ENCODE peak calls at places on chromosomes 13 and 19, in eight cellular contexts. One of them, this sample, is unnamed.

GRCh38 chr19:45800009-45800553 is 7.4 kb upstream of the DMWD start:
- DNase-seq in hepatocyte: no peak
- DNase-seq in fibroblast of pulmonary artery: peak
- DNase-seq in Calu3: no peak
- DNase-seq in MM.1S: no peak
- DNase-seq in esophagus squamous epithelium: no peak
- DNase-seq in brain microvascular endothelial cell: peak
- DNase-seq in lower leg skin: no peak
- DNase-seq in this sample: no peak

GRCh38 chr13:49304356-49304755 is 56.6 kb downstream of the CDADC1 start:
- DNase-seq in lower leg skin: no peak
- DNase-seq in brain microvascular endothelial cell: no peak
- DNase-seq in Calu3: no peak
- DNase-seq in fibroblast of pulmonary artery: no peak
- DNase-seq in MM.1S: no peak
- DNase-seq in esophagus squamous epithelium: no peak
- DNase-seq in hepatocyte: no peak
- DNase-seq in this sample: no peak

GRCh38 chr13:73335226-73335625 is 276.4 kb downstream of the KLF5 start:
- DNase-seq in hepatocyte: no peak
- DNase-seq in MM.1S: no peak
- DNase-seq in brain microvascular endothelial cell: peak
- DNase-seq in esophagus squamous epithelium: no peak
- DNase-seq in fibroblast of pulmonary artery: peak
- DNase-seq in Calu3: no peak
- DNase-seq in lower leg skin: no peak
- DNase-seq in this sample: no peak

GRCh38 chr13:87274209-87274819 is 396.9 kb upstream of the SLITRK5 start:
- DNase-seq in MM.1S: peak
- DNase-seq in Calu3: peak
- DNase-seq in esophagus squamous epithelium: no peak
- DNase-seq in fibroblast of pulmonary artery: peak
- DNase-seq in hepatocyte: peak
- DNase-seq in lower leg skin: no peak
- DNase-seq in brain microvascular endothelial cell: no peak
- DNase-seq in this sample: peak

GRCh38 chr13:29800687-29801086 is 49.7 kb downstream of the UBL3 start:
- DNase-seq in hepatocyte: no peak
- DNase-seq in fibroblast of pulmonary artery: no peak
- DNase-seq in lower leg skin: no peak
- DNase-seq in Calu3: no peak
- DNase-seq in brain microvascular endothelial cell: no peak
- DNase-seq in MM.1S: no peak
- DNase-seq in esophagus squamous epithelium: no peak
- DNase-seq in this sample: no peak

GRCh38 chr13:99722931-99723330 is 221.7 kb downstream of the TM9SF2 start:
- DNase-seq in fibroblast of pulmonary artery: no peak
- DNase-seq in MM.1S: no peak
- DNase-seq in lower leg skin: no peak
- DNase-seq in esophagus squamous epithelium: no peak
- DNase-seq in Calu3: no peak
- DNase-seq in brain microvascular endothelial cell: no peak
- DNase-seq in hepatocyte: no peak
- DNase-seq in this sample: no peak

GRCh38 chr13:85825454-85825853 is 26.2 kb upstream of the SLITRK6 start:
- DNase-seq in fibroblast of pulmonary artery: no peak
- DNase-seq in hepatocyte: no peak
- DNase-seq in MM.1S: no peak
- DNase-seq in brain microvascular endothelial cell: peak
- DNase-seq in esophagus squamous epithelium: no peak
- DNase-seq in Calu3: no peak
- DNase-seq in lower leg skin: no peak
- DNase-seq in this sample: no peak

GRCh38 chr13:105915451-105915850 is 620.0 kb downstream of the EFNB2 start:
- DNase-seq in hepatocyte: no peak
- DNase-seq in lower leg skin: no peak
- DNase-seq in brain microvascular endothelial cell: no peak
- DNase-seq in MM.1S: no peak
- DNase-seq in esophagus squamous epithelium: no peak
- DNase-seq in fibroblast of pulmonary artery: no peak
- DNase-seq in Calu3: no peak
- DNase-seq in this sample: no peak

GRCh38 chr13:29384466-29384865 is 211.0 kb downstream of the SLC7A1 start:
- DNase-seq in MM.1S: no peak
- DNase-seq in Calu3: no peak
- DNase-seq in brain microvascular endothelial cell: no peak
- DNase-seq in hepatocyte: no peak
- DNase-seq in esophagus squamous epithelium: no peak
- DNase-seq in lower leg skin: no peak
- DNase-seq in fibroblast of pulmonary artery: no peak
- DNase-seq in this sample: no peak

GRCh38 chr13:41276824-41277223 is 13.4 kb upstream of the MTRF1 start:
- DNase-seq in esophagus squamous epithelium: no peak
- DNase-seq in Calu3: no peak
- DNase-seq in MM.1S: no peak
- DNase-seq in hepatocyte: no peak
- DNase-seq in lower leg skin: no peak
- DNase-seq in fibroblast of pulmonary artery: no peak
- DNase-seq in brain microvascular endothelial cell: no peak
- DNase-seq in this sample: no peak

DNA sequence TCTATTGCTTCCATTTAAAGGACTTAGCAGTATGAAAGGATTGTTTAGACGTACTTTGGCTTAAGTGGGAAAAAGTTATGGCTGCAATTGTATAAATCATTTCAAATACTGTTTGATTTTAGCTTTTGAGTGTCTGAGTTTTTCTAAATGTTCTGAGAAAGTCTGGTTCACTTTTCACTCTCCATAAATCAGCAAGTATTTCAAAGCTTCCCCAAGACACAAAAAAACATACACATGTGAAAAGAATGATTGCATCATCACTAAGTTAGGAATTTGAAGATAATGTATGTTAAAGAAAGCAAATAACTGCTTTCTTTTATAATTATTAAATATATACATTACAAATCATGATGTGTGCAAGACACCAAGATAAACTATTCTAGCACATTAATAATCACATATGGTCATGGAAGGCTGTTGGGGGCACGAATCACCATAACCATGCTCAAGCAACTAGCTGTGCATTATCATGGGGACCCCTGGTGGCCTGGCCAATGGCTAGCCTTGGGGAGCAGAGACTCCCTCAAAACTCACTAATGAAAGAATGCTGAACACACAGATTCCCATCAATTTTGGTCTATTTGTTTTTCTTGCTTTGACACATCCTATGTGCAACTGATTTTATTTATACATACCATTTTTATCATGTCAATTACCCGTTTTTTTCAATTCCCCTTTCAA is 111.1 kb downstream of the MIPEP start:
- DNase-seq in Calu3: no peak
- DNase-seq in MM.1S: no peak
- DNase-seq in lower leg skin: no peak
- DNase-seq in brain microvascular endothelial cell: no peak
- DNase-seq in hepatocyte: no peak
- DNase-seq in fibroblast of pulmonary artery: no peak
- DNase-seq in esophagus squamous epithelium: no peak
- DNase-seq in this sample: no peak
- TF ChIP-seq CTCF in Calu3: no peak
- TF ChIP-seq CTCF in MM.1S: no peak
- TF ChIP-seq CTCF in lower leg skin: no peak
- TF ChIP-seq CTCF in brain microvascular endothelial cell: peak
- TF ChIP-seq CTCF in hepatocyte: peak
- TF ChIP-seq CTCF in fibroblast of pulmonary artery: peak
- TF ChIP-seq CTCF in esophagus squamous epithelium: no peak
- TF ChIP-seq CTCF in this sample: peak

GRCh38 chr19:7124782-7125181 is 55.3 kb downstream of the ZNF557 start:
- DNase-seq in MM.1S: no peak
- DNase-seq in esophagus squamous epithelium: no peak
- DNase-seq in hepatocyte: no peak
- DNase-seq in lower leg skin: no peak
- DNase-seq in fibroblast of pulmonary artery: no peak
- DNase-seq in brain microvascular endothelial cell: no peak
- DNase-seq in Calu3: no peak
- DNase-seq in this sample: no peak
- TF ChIP-seq CTCF in MM.1S: no peak
- TF ChIP-seq CTCF in esophagus squamous epithelium: no peak
- TF ChIP-seq CTCF in hepatocyte: no peak
- TF ChIP-seq CTCF in lower leg skin: no peak
- TF ChIP-seq CTCF in fibroblast of pulmonary artery: no peak
- TF ChIP-seq CTCF in brain microvascular endothelial cell: no peak
- TF ChIP-seq CTCF in Calu3: no peak
- TF ChIP-seq CTCF in this sample: no peak

GRCh38 chr19:55146078-55146647 is 2.8 kb downstream of the TNNT1 start:
- DNase-seq in fibroblast of pulmonary artery: peak
- DNase-seq in esophagus squamous epithelium: no peak
- DNase-seq in hepatocyte: no peak
- DNase-seq in lower leg skin: no peak
- DNase-seq in Calu3: peak
- DNase-seq in MM.1S: no peak
- DNase-seq in brain microvascular endothelial cell: no peak
- DNase-seq in this sample: peak

GRCh38 chr19:55147408-55148251 is 1.4 kb downstream of the TNNT1 start:
- DNase-seq in MM.1S: no peak
- DNase-seq in fibroblast of pulmonary artery: no peak
- DNase-seq in esophagus squamous epithelium: no peak
- DNase-seq in hepatocyte: no peak
- DNase-seq in brain microvascular endothelial cell: no peak
- DNase-seq in Calu3: no peak
- DNase-seq in lower leg skin: no peak
- DNase-seq in this sample: no peak

GRCh38 chr19:55149078-55150003 is at the start of gene TNNT1:
- DNase-seq in lower leg skin: no peak
- DNase-seq in hepatocyte: peak
- DNase-seq in esophagus squamous epithelium: no peak
- DNase-seq in Calu3: peak
- DNase-seq in MM.1S: no peak
- DNase-seq in brain microvascular endothelial cell: no peak
- DNase-seq in fibroblast of pulmonary artery: no peak
- DNase-seq in this sample: no peak

GRCh38 chr19:55145241-55145640 is 3.8 kb downstream of the TNNT1 start:
- DNase-seq in fibroblast of pulmonary artery: no peak
- DNase-seq in esophagus squamous epithelium: no peak
- DNase-seq in MM.1S: no peak
- DNase-seq in lower leg skin: no peak
- DNase-seq in Calu3: no peak
- DNase-seq in hepatocyte: no peak
- DNase-seq in brain microvascular endothelial cell: no peak
- DNase-seq in this sample: no peak

DNA sequence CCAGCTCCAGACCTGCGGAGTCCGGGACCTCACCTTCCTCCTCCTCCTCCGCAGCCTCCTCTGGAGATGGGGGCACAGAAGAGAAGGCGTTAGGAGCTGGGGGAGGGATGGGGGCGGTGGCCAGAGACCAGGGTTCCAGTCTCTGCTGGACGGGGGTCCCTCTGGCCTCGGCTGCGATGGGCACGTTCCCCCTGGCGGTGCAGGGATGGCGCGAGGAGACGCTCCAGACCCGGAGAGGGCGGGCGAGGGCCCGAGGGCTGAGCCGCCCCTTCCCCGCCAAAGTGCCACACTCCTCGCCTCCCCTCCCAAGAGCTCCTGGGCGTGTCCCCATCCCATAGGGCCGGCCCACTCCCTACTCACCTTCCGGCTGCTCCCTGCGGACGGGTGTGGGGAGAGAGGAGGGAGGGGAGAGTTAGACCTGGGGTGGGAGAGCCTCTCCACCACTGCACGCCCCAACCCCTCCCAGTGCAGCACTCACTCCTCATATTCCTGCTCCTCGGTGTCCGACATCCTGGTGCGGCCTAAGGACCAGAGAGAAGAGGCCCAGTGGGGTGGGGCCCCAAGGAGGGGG is 2.3 kb downstream of the TNNT1 start:
- DNase-seq in lower leg skin: no peak
- DNase-seq in Calu3: peak
- DNase-seq in brain microvascular endothelial cell: no peak
- DNase-seq in hepatocyte: peak
- DNase-seq in MM.1S: no peak
- DNase-seq in esophagus squamous epithelium: no peak
- DNase-seq in fibroblast of pulmonary artery: no peak
- DNase-seq in this sample: no peak
- TF ChIP-seq CTCF in lower leg skin: no peak
- TF ChIP-seq CTCF in Calu3: no peak
- TF ChIP-seq CTCF in brain microvascular endothelial cell: no peak
- TF ChIP-seq CTCF in hepatocyte: no peak
- TF ChIP-seq CTCF in MM.1S: no peak
- TF ChIP-seq CTCF in esophagus squamous epithelium: no peak
- TF ChIP-seq CTCF in fibroblast of pulmonary artery: no peak
- TF ChIP-seq CTCF in this sample: no peak

DNA sequence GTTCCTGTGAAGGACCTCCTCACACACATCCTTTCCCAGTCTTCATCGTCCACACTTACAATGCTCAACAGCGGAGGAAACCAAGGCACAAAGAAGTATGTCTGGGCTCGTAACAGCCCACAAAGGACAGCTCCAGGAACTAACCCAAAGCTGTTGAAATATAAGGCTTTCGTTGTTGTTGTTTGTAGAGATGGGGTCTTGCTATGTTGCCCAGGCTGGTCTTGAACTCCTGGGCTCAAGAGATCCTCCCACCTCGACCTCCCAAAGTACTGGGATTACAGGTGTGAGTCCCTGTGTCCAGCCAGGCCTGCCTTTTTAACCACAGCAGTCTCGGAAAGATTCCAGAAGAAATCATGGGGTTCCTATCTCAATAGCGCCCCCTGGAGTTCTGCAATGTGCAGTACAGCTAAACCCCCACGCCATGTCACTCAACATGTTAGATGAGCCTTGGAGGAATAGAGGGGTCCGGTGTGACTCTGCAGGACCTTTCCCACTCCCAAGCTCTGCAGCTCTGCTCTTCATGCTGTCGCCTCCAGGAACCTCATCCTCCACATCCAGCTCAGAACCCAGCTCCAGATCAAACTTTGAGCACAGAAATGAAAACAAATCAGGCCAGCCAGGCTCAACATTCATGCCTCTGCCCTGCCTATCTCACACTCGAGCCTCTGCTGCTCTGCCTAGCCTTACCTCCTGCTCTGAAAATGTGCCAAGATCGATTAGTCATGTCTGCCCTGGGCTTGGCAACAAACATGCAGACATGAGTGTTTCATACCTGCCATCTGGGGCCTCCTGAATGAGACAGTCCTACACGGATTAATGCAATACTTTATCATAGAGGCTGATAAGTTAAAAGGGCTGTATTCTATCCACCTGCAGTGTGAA is 7.5 kb downstream of the PLA2G4C start:
- DNase-seq in hepatocyte: peak
- DNase-seq in lower leg skin: no peak
- DNase-seq in Calu3: peak
- DNase-seq in MM.1S: peak
- DNase-seq in brain microvascular endothelial cell: peak
- DNase-seq in fibroblast of pulmonary artery: peak
- DNase-seq in esophagus squamous epithelium: no peak
- DNase-seq in this sample: peak
- TF ChIP-seq CTCF in hepatocyte: peak
- TF ChIP-seq CTCF in lower leg skin: no peak
- TF ChIP-seq CTCF in Calu3: peak
- TF ChIP-seq CTCF in MM.1S: peak
- TF ChIP-seq CTCF in brain microvascular endothelial cell: peak
- TF ChIP-seq CTCF in fibroblast of pulmonary artery: peak
- TF ChIP-seq CTCF in esophagus squamous epithelium: peak
- TF ChIP-seq CTCF in this sample: peak

This sample was measured in GM20000.